ENCODE peak calls at places on chromosome 20, in seven cellular contexts. G is PC-3; A is naive thymus-derived CD4-positive, alpha-beta T cell; K is GM23338; M is CD4-positive, alpha-beta memory T cell; R is trophoblast cell; V is heart right ventricle. L is an unnamed sample.
A peak's percentile ranks its signal among the peaks of the same experiment; 100 is the strongest.

GRCh38 chr20:7723284-7723683 is 217.0 kb downstream of the HAO1 start:
- DNase-seq in G (peak; percentile 80), A (no peak), K (no peak), M (no peak), R (no peak), V (no peak), L (no peak)

GRCh38 chr20:32465092-32465900 is 107.2 kb downstream of the ASXL1 start:
- DNase-seq in G (no peak), A (no peak), K (no peak), M (no peak), R (peak; percentile 30), V (peak; percentile 67), L (no peak)

GRCh38 chr20:58112017-58112781 is 116.3 kb downstream of the ANKRD60 start:
- DNase-seq in G (peak; percentile 98), A (no peak), K (no peak), M (no peak), R (peak; percentile 90), V (no peak), L (no peak)

GRCh38 chr20:64160536-64161495 is 3.4 kb upstream of the MYT1 start:
- DNase-seq in G (no peak), A (no peak), K (no peak), M (no peak), R (no peak), V (no peak), L (no peak)

GRCh38 chr20:63648190-63648589 is 5.0 kb downstream of the STMN3 start:
- DNase-seq in G (no peak), A (no peak), K (no peak), M (no peak), R (no peak), V (no peak), L (no peak)

GRCh38 chr20:63553933-63554290 is at the start of gene FNDC11:
- DNase-seq in G (peak; percentile 28), A (no peak), K (peak; percentile 81), M (no peak), R (no peak), V (peak; percentile 58), L (peak; percentile 35)

GRCh38 chr20:8855315-8855714 is 213.6 kb upstream of the PLCB4 start:
- DNase-seq in G (peak; percentile 68), A (no peak), K (no peak), M (no peak), R (no peak), V (no peak), L (no peak)

GRCh38 chr20:59573837-59574236 is 30.5 kb upstream of the PHACTR3 start:
- DNase-seq in G (no peak), A (no peak), K (no peak), M (no peak), R (no peak), V (no peak), L (no peak)

GRCh38 chr20:6765469-6766058 is 1.9 kb upstream of the BMP2 start:
- DNase-seq in G (peak; percentile 72), A (no peak), K (peak; percentile 59), M (no peak), R (no peak), V (no peak), L (no peak)

GRCh38 chr20:41180599-41181333 is 43.4 kb downstream of the PLCG1 start:
- DNase-seq in G (no peak), A (no peak), K (no peak), M (no peak), R (no peak), V (no peak), L (no peak)

DNA sequence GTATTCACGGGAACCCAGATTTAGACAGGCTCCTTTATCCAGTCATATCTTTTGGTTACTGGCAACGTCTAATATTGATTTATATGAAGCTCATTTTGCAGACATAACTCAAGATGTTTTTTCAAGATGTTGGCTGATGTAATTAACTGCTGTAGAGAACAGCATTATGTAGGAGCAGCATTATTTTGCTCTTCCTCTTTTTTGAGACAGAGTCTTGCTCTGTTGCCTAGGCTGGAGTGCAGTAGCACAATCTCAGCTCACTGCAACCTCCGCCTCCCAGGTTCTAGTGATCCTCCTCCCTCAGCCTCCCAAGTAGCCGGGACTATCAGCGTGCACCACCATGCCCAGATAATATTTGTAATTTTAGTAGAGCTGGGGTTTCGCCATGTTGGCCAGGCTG is 10.1 kb upstream of the TASP1 start:
- DNase-seq in G (no peak), A (no peak), K (no peak), M (no peak), R (no peak), V (no peak), L (no peak)
- H3K4me1 ChIP-seq in G (no peaks in the 10 kb centered on the region), A (no peaks in the 10 kb centered on the region), K (peaks cover 26% of the 10 kb centered on the region), M (no peaks in the 10 kb centered on the region), R (no peaks in the 10 kb centered on the region), V (peaks cover 7% of the 10 kb centered on the region), L (no peaks in the 10 kb centered on the region)

GRCh38 chr20:37651932-37652331 is 41.9 kb upstream of the CTNNBL1 start:
- DNase-seq in G (peak; percentile 58), A (no peak), K (peak; percentile 77), M (no peak), R (no peak), V (peak; percentile 35), L (no peak)

GRCh38 chr20:37650661-37651060 is 43.2 kb upstream of the CTNNBL1 start:
- DNase-seq in G (no peak), A (no peak), K (no peak), M (no peak), R (no peak), V (no peak), L (no peak)

GRCh38 chr20:37647946-37648345 is 45.9 kb upstream of the CTNNBL1 start:
- DNase-seq in G (no peak), A (no peak), K (no peak), M (no peak), R (no peak), V (no peak), L (no peak)

GRCh38 chr20:37649017-37649416 is 44.8 kb upstream of the CTNNBL1 start:
- DNase-seq in G (no peak), A (no peak), K (no peak), M (no peak), R (no peak), V (no peak), L (no peak)

DNA sequence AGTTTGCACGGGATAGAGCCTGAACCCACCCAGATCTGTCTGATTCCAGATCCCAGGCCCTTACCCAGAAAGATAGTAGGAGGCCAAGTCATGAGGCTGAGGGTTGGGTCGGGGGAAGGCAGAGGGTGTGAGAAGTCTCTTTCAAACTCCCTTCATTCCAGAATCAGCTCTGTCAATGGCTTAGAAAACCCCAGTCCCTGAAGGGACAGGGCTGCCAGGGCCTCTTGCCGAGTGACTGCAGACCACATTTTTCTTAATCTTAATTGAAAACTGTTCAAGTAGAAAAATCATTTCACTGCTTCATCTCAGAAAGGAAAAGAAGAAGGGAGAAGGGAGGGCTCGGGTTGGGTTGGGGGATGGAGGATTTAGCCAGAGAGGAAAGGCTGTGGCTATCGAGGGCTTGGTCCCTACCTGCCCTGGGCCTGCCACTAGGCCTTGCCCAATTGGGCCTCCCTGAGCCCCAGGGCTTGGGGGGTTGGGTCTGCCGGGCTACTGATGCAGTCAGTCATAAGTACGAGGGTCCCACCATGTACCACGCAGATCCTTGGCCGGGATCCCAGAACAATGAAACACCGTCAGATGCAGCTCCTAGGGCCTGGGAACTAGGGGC is 44.1 kb upstream of the CTNNBL1 start:
- DNase-seq in G (no peak), A (no peak), K (no peak), M (no peak), R (no peak), V (no peak), L (no peak)
- H3K27ac ChIP-seq in G (no peak overlapping the region), A (no peak overlapping the region), K (no peak overlapping the region), M (no peak overlapping the region), R (no peak overlapping the region), V (no peak overlapping the region), L (no peak overlapping the region)

GRCh38 chr20:47315339-47315662 is 41.2 kb downstream of the ZMYND8 start:
- DNase-seq in G (peak; percentile 51), A (no peak), K (peak; percentile 62), M (no peak), R (no peak), V (no peak), L (no peak)

GRCh38 chr20:47318027-47318595 is 38.4 kb downstream of the ZMYND8 start:
- DNase-seq in G (peak; percentile 75), A (no peak), K (no peak), M (no peak), R (no peak), V (no peak), L (no peak)

GRCh38 chr20:47318596-47319516 is 37.6 kb downstream of the ZMYND8 start:
- DNase-seq in G (peak; percentile 67), A (no peak), K (peak; percentile 83), M (no peak), R (peak; percentile 77), V (peak; percentile 76), L (no peak)

GRCh38 chr20:47316776-47317126 is 39.7 kb downstream of the ZMYND8 start:
- DNase-seq in G (no peak), A (no peak), K (no peak), M (no peak), R (no peak), V (no peak), L (no peak)

DNA sequence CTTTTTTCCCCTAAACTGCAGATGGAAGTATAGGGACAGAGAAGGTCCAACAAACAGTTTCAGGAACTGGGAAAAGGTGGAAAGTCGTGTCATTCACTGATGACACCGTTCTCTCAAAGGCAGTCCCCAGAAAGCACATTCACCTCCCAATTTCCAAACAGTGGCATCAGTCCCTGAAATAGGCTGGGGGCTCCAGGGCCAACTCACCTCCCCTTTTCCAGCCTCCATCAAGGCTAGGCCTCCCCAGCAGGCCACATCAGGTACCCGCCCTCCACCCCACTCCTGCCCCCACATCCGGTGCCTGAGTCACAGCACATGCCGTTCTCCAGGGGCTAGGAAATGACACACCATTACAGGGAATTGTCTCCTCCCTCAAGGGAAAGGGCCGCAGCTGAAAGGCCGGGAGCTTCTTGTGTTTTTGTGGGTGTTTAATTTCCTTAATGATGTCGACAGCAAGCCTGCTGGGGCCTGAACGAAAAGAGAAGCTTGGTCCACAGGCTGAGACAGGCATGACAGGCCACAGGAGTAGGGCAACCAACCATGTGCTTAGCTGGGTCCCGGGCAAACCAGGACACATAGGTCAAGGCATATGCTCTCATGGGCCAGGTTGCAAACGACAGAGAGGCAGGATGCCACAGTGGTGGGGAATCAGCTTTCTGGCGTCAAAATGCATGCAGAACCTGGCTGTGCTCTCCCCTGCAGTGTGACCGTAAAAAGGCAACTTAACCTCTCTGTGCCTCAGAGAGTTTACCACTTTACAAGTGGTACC is 39.2 kb downstream of the ZMYND8 start:
- DNase-seq in G (peak; percentile 96), A (no peak), K (peak; percentile 76), M (peak; percentile 4), R (peak; percentile 70), V (peak; percentile 73), L (peak; percentile 21)
- H3K4me3 ChIP-seq in G (peak overlapping the region; percentile 19), A (no peak overlapping the region), K (peak overlapping the region; percentile 49), M (no peak overlapping the region), R (no peak overlapping the region), V (no peak overlapping the region), L (no peak overlapping the region)

GRCh38 chr20:24032412-24032898 is 43.9 kb upstream of the GGTLC1 start:
- DNase-seq in G (no peak), A (no peak), K (no peak), M (no peak), R (no peak), V (no peak), L (no peak)

GRCh38 chr20:24033560-24033959 is 45.0 kb upstream of the GGTLC1 start:
- DNase-seq in G (no peak), A (no peak), K (no peak), M (no peak), R (no peak), V (no peak), L (no peak)

GRCh38 chr20:24033151-24033550 is 44.6 kb upstream of the GGTLC1 start:
- DNase-seq in G (no peak), A (no peak), K (no peak), M (no peak), R (no peak), V (no peak), L (no peak)

GRCh38 chr20:24039196-24039595 is 50.6 kb upstream of the GGTLC1 start:
- DNase-seq in G (no peak), A (no peak), K (no peak), M (no peak), R (no peak), V (no peak), L (no peak)

GRCh38 chr20:24034820-24035219 is 46.2 kb upstream of the GGTLC1 start:
- DNase-seq in G (peak; percentile 99), A (no peak), K (no peak), M (no peak), R (no peak), V (no peak), L (no peak)
- H3K4me1 ChIP-seq in G (peaks cover 14% of the 10 kb centered on the region), A (peaks cover 13% of the 10 kb centered on the region), K (no peaks in the 10 kb centered on the region), M (peaks cover 20% of the 10 kb centered on the region), R (no peaks in the 10 kb centered on the region), V (no peaks in the 10 kb centered on the region), L (peaks cover 9% of the 10 kb centered on the region)